ENCODE peak calls at places on chromosomes 1 and 21, in eight cellular contexts. L, W, N, P, H, I, R and Y are unnamed samples.

GRCh38 chr21:27817902-27818623 is 851.2 kb upstream of the ADAMTS5 start:
- DNase-seq in P (no peak), L (no peak), N (no peak), W (no peak), R (no peak), H (no peak), I (no peak), Y (no peak)

GRCh38 chr1:61426254-61426653 is 298.7 kb downstream of the TM2D1 start:
- DNase-seq in P (no peak), W (no peak), I (no peak), L (no peak), H (no peak), N (no peak), R (no peak), Y (no peak)

GRCh38 chr1:52157582-52157981 is 15.7 kb downstream of the ZFYVE9 start:
- DNase-seq in W (no peak), R (no peak), N (no peak), H (no peak), L (no peak), P (peak), I (no peak), Y (peak)

GRCh38 chr1:181044449-181044966 is 10.7 kb downstream of the MR1 start:
- DNase-seq in R (peak), W (no peak), L (peak), P (no peak), I (peak), N (no peak), H (peak), Y (peak)

GRCh38 chr21:41686664-41687063 is 80.2 kb downstream of the RIPK4 start:
- DNase-seq in H (no peak), N (no peak), L (no peak), I (no peak), P (no peak), R (no peak), W (no peak), Y (no peak)

GRCh38 chr1:247647864-247648263 is 31.7 kb downstream of the OR13G1 start:
- DNase-seq in H (no peak), R (no peak), N (no peak), P (no peak), W (no peak), I (peak), L (no peak), Y (no peak)

GRCh38 chr1:223543559-223543958 is 121.9 kb downstream of the CAPN8 start:
- DNase-seq in H (no peak), I (no peak), W (no peak), P (peak), L (no peak), R (no peak), N (no peak), Y (peak)

GRCh38 chr1:231272880-231273279 is 31.9 kb downstream of the GNPAT start:
- DNase-seq in W (peak), P (peak), N (no peak), L (no peak), I (no peak), R (no peak), H (peak), Y (peak)

GRCh38 chr1:182704677-182705076 is 20.3 kb upstream of the RGS8 start:
- DNase-seq in L (no peak), I (no peak), P (no peak), N (no peak), H (no peak), R (no peak), W (no peak), Y (no peak)

GRCh38 chr1:157438236-157439012 is 113.9 kb downstream of the FCRL5 start:
- DNase-seq in R (no peak), L (no peak), N (no peak), W (peak), H (no peak), I (no peak), P (peak), Y (no peak)

GRCh38 chr1:26083246-26083645 is 15.8 kb upstream of the TRIM63 start:
- DNase-seq in R (no peak), P (peak), N (no peak), I (no peak), H (no peak), L (peak), W (no peak), Y (peak)

GRCh38 chr1:206111528-206111927 is 5.7 kb downstream of the AVPR1B start:
- DNase-seq in P (no peak), N (no peak), H (no peak), L (no peak), R (no peak), W (no peak), I (no peak), Y (peak)

GRCh38 chr1:233635765-233636502 is 22.0 kb downstream of the KCNK1 start:
- DNase-seq in W (no peak), N (no peak), H (no peak), R (no peak), P (peak), L (no peak), I (peak), Y (peak)

GRCh38 chr21:45861156-45861870 is 120.3 kb upstream of the COL6A1 start:
- DNase-seq in H (no peak), P (no peak), R (no peak), I (no peak), L (no peak), W (no peak), N (no peak), Y (no peak)

GRCh38 chr1:61506231-61506630 is 218.7 kb downstream of the TM2D1 start:
- DNase-seq in W (no peak), L (no peak), N (no peak), R (no peak), H (no peak), P (peak), I (no peak), Y (peak)

GRCh38 chr1:15974855-15975254 is 1.0 kb downstream of the ZBTB17 start:
- DNase-seq in W (no peak), L (no peak), P (no peak), N (no peak), H (no peak), R (no peak), I (no peak), Y (no peak)

GRCh38 chr1:15975805-15976680 is at the start of gene ZBTB17:
- DNase-seq in N (peak), P (peak), I (peak), R (peak), L (peak), H (peak), W (peak), Y (peak)

GRCh38 chr1:15973772-15974171 is 2.1 kb downstream of the ZBTB17 start:
- DNase-seq in H (no peak), L (no peak), R (no peak), I (no peak), P (no peak), N (no peak), W (no peak), Y (no peak)

GRCh38 chr1:15972409-15972808 is 3.5 kb downstream of the ZBTB17 start:
- DNase-seq in H (no peak), W (no peak), I (no peak), N (no peak), R (no peak), P (no peak), L (no peak), Y (no peak)

DNA sequence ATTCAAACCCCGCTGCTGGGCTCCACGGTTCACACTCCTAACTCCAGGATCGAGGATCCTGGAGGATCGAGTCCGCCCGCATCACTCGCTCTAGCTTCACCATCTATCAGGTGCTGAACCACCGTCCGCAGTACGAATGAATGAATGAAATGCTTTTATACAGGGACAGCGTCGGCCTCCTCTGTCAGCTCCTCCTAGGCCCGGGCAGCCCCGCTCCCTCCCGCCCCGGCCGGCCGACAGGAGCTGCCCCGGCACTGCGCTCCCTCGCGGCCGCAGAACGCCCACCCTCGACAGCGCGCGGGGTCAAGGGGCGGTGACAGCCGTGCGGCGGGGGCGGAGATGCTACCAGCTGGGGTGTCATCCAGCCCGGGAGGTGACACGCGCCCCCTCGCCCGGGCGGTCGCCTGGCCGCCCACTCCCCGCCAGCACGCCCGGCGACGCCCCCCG is 520 bp downstream of the ZBTB17 start:
- DNase-seq in P (peak), N (no peak), R (peak), W (peak), L (peak), I (peak), H (peak), Y (peak)
- TF ChIP-seq CTCF in P (no peak), N (no peak), R (no peak), W (peak), L (no peak), I (no peak), H (peak), Y (no peak)

DNA sequence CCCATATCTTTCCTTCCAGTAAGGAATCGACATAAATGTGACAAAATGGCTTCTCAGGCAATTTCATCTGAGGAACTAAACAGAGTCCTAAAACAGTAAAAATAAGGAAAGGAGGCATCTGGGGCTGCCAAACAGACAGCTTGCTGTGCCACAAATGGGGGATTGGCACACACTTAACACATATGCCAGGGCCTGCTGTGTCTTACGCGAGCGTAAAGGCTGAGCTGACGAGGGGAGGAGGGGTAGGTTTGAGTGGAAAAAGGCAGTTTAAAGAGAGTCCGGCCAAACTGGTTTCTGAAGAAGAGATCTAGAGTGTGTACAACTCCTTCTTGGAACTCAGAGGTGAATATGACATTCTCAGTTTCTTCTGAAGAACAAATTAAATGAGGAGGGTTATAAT is 244.1 kb upstream of the MAP1LC3C start:
- DNase-seq in R (no peak), P (no peak), W (no peak), H (no peak), N (no peak), I (no peak), L (no peak), Y (no peak)
- H3K4me3 ChIP-seq in R (no peak), P (no peak), W (no peak), H (no peak), N (no peak), I (no peak), L (no peak), Y (no peak)

GRCh38 chr21:36388835-36389234 is 3.6 kb downstream of the CHAF1B start:
- DNase-seq in P (peak), N (no peak), H (no peak), I (no peak), W (no peak), L (no peak), R (no peak), Y (no peak)
- TF ChIP-seq CTCF in P (peak), N (no peak), H (peak), I (no peak), W (no peak), L (peak), R (no peak), Y (no peak)

GRCh38 chr1:64942118-64942517 is 24.2 kb downstream of the JAK1 start:
- DNase-seq in N (no peak), H (no peak), I (no peak), P (no peak), W (no peak), L (no peak), R (no peak), Y (no peak)
- H3K4me3 ChIP-seq in N (no peak), H (no peak), I (no peak), P (no peak), W (no peak), L (no peak), R (no peak), Y (no peak)

GRCh38 chr1:31127266-31127665 is 61.7 kb upstream of the PUM1 start:
- DNase-seq in P (peak), N (no peak), W (no peak), I (no peak), L (no peak), R (no peak), H (no peak), Y (peak)
- TF ChIP-seq CTCF in P (peak), N (no peak), W (no peak), I (no peak), L (no peak), R (no peak), H (no peak), Y (peak)